ENCODE peak calls at places on chromosomes 2 and 18, in nine cellular contexts. H, F, B, T, M, R, C, D and Y are unnamed samples.

GRCh38 chr18:25724121-25724520 is 366.3 kb downstream of the SS18 start:
- DNase-seq in H (no peak), F (no peak), B (no peak), T (no peak), M (no peak), R (no peak), C (no peak), D (no peak), Y (no peak)

GRCh38 chr2:9821805-9822445 is 21.3 kb upstream of the TAF1B start:
- DNase-seq in H (no peak), F (no peak), B (no peak), T (no peak), M (no peak), R (no peak), C (no peak), D (no peak), Y (no peak)

GRCh38 chr2:63999049-63999448 is 20.2 kb downstream of the VPS54 start:
- DNase-seq in H (peak), F (no peak), B (no peak), T (no peak), M (no peak), R (no peak), C (no peak), D (no peak), Y (no peak)

GRCh38 chr18:32315881-32316280 is 126.0 kb downstream of the MEP1B start:
- DNase-seq in H (no peak), F (no peak), B (no peak), T (peak), M (no peak), R (no peak), C (no peak), D (no peak), Y (no peak)

GRCh38 chr2:160471950-160472349 is 21.7 kb downstream of the RBMS1 start:
- DNase-seq in H (no peak), F (peak), B (no peak), T (no peak), M (no peak), R (no peak), C (no peak), D (no peak), Y (no peak)

GRCh38 chr18:48300463-48300961 is 108.7 kb downstream of the ZBTB7C start:
- DNase-seq in H (peak), F (peak), B (no peak), T (no peak), M (no peak), R (no peak), C (peak), D (no peak), Y (no peak)

GRCh38 chr2:54572636-54573531 is 116.8 kb downstream of the SPTBN1 start:
- DNase-seq in H (peak), F (peak), B (no peak), T (peak), M (no peak), R (no peak), C (peak), D (no peak), Y (no peak)

GRCh38 chr18:449374-449773 is 51.1 kb downstream of the COLEC12 start:
- DNase-seq in H (peak), F (no peak), B (no peak), T (no peak), M (peak), R (no peak), C (no peak), D (no peak), Y (no peak)

GRCh38 chr18:39773656-39774055 is 2181.4 kb upstream of the PIK3C3 start:
- DNase-seq in H (no peak), F (no peak), B (no peak), T (no peak), M (no peak), R (no peak), C (no peak), D (no peak), Y (no peak)

GRCh38 chr2:16120591-16120990 is 180.2 kb downstream of the MYCN start:
- DNase-seq in H (no peak), F (no peak), B (no peak), T (no peak), M (no peak), R (no peak), C (no peak), D (no peak), Y (no peak)

GRCh38 chr18:9102391-9103216 is at the start of gene NDUFV2:
- DNase-seq in H (peak), F (peak), B (peak), T (peak), M (peak), R (peak), C (peak), D (peak), Y (no peak)